ENCODE peak calls at places on chromosomes 16 and 17, in nine cellular contexts. Q is NCI-H2081; V is activated effector memory CD4-positive, alpha-beta T cell treated with Interleukin-2 at 50 U/mL for 16 hours; Y is NCI-H345; J is skeletal muscle cell; H is hepatic stellate cell; G is stimulated activated CD8-positive, alpha-beta memory T cell treated with anti-CD3 and anti-CD28 coated beads, Interleukin-2, amount 100 ng/mL, for 1 hour; U is GM12865; I is ovary. D is an unnamed sample.

GRCh38 chr16:66717112-66717675 is 20.7 kb upstream of the CMTM4 start:
- DNase-seq in V (no peak), G (no peak), H (no peak), Y (peak), Q (no peak), J (peak), U (peak), I (peak), D (peak)

GRCh38 chr16:67104061-67104460 is 5.7 kb upstream of the PHAF1 start:
- DNase-seq in H (peak), G (no peak), J (no peak), I (no peak), V (no peak), Y (no peak), Q (no peak), U (peak), D (no peak)

GRCh38 chr17:51091635-51092034 is 29.0 kb downstream of the SPAG9 start:
- DNase-seq in Y (no peak), Q (no peak), H (no peak), G (no peak), V (no peak), U (no peak), I (no peak), J (no peak), D (no peak)

GRCh38 chr17:81569986-81570514 is 17.9 kb upstream of the FAAP100 start:
- DNase-seq in J (no peak), G (no peak), V (no peak), H (no peak), U (no peak), I (no peak), Y (no peak), Q (no peak), D (no peak)

GRCh38 chr17:47197821-47198220 is 8.7 kb upstream of the CDC27 start:
- DNase-seq in I (no peak), J (no peak), U (no peak), H (no peak), Y (no peak), Q (no peak), G (no peak), V (no peak), D (no peak)

GRCh38 chr16:59612094-59612493 is 878.0 kb upstream of the GOT2 start:
- DNase-seq in J (no peak), G (no peak), I (no peak), Q (no peak), U (no peak), Y (no peak), V (no peak), H (no peak), D (no peak)

GRCh38 chr17:82226170-82226808 is 2.6 kb upstream of the SLC16A3 start:
- DNase-seq in Y (no peak), I (no peak), G (no peak), Q (no peak), U (no peak), H (no peak), V (no peak), J (no peak), D (no peak)

GRCh38 chr17:75753514-75754377 is 11.2 kb downstream of the GALK1 start:
- DNase-seq in J (no peak), U (peak), Y (no peak), I (peak), G (peak), Q (peak), H (peak), V (peak), D (no peak)

GRCh38 chr16:12462690-12463646 is 340.7 kb downstream of the CPPED1 start:
- DNase-seq in J (peak), Q (no peak), G (no peak), Y (no peak), U (no peak), I (no peak), H (peak), V (no peak), D (no peak)

GRCh38 chr17:71084219-71084618 is 914.9 kb downstream of the KCNJ2 start:
- DNase-seq in I (no peak), Q (peak), J (no peak), H (peak), Y (peak), U (peak), V (no peak), G (no peak), D (peak)

GRCh38 chr16:84090212-84090611 is 26.5 kb downstream of the MBTPS1 start:
- DNase-seq in I (no peak), J (no peak), Q (no peak), H (no peak), U (no peak), G (no peak), V (no peak), Y (no peak), D (no peak)

GRCh38 chr17:33647976-33648375 is 354.9 kb upstream of the ASIC2 start:
- DNase-seq in G (no peak), J (no peak), Y (no peak), I (no peak), V (no peak), H (peak), U (peak), Q (no peak), D (peak)

GRCh38 chr16:87297918-87298631 is 19.1 kb downstream of the C16orf95 start:
- DNase-seq in Y (no peak), I (no peak), G (no peak), J (no peak), H (peak), Q (no peak), U (peak), V (no peak), D (peak)

GRCh38 chr17:4837471-4838305 is 4.5 kb downstream of the MINK1 start:
- DNase-seq in J (no peak), H (no peak), V (no peak), I (peak), G (no peak), Q (no peak), U (no peak), Y (no peak), D (no peak)

GRCh38 chr17:63138713-63139112 is 172.7 kb downstream of the TANC2 start:
- DNase-seq in J (no peak), I (no peak), Q (no peak), V (no peak), H (no peak), Y (no peak), G (no peak), U (no peak), D (no peak)

GRCh38 chr16:14394834-14395233 is 235.2 kb downstream of the PARN start:
- DNase-seq in V (no peak), J (no peak), U (no peak), G (no peak), H (no peak), Y (no peak), Q (no peak), I (no peak), D (no peak)

GRCh38 chr17:47935961-47936360 is 5.4 kb upstream of the PNPO start:
- DNase-seq in V (no peak), J (peak), U (no peak), I (no peak), G (no peak), H (peak), Y (no peak), Q (no peak), D (peak)

GRCh38 chr17:83186751-83187421 is 107.5 kb downstream of the METRNL start:
- DNase-seq in U (no peak), Q (no peak), V (no peak), Y (no peak), J (no peak), I (no peak), H (no peak), G (no peak), D (no peak)

GRCh38 chr16:88570691-88571092 is 489 bp downstream of the ZC3H18 start:
- DNase-seq in J (no peak), U (peak), H (no peak), G (no peak), Y (no peak), V (no peak), I (no peak), Q (no peak), D (peak)

GRCh38 chr16:19741354-19741753 is 23.3 kb downstream of the IQCK start:
- DNase-seq in Q (no peak), G (no peak), U (no peak), H (no peak), Y (no peak), V (no peak), J (no peak), I (no peak), D (no peak)

GRCh38 chr17:1122681-1123396 is 56.9 kb downstream of the ABR start:
- DNase-seq in H (peak), Y (peak), V (peak), Q (no peak), J (no peak), G (peak), U (peak), I (peak), D (peak)

GRCh38 chr17:83071966-83072562 is 7.3 kb upstream of the METRNL start:
- DNase-seq in Y (no peak), H (no peak), G (no peak), V (no peak), I (no peak), J (no peak), U (no peak), Q (no peak), D (no peak)

GRCh38 chr16:75287708-75288107 is 36.3 kb upstream of the BCAR1 start:
- DNase-seq in Y (no peak), I (no peak), H (no peak), G (no peak), J (no peak), Q (no peak), V (no peak), U (no peak), D (peak)

GRCh38 chr16:15054357-15055140 is 1.3 kb downstream of the NTAN1 start:
- DNase-seq in V (no peak), U (no peak), G (no peak), Q (no peak), Y (no peak), J (no peak), I (no peak), H (no peak), D (no peak)

GRCh38 chr17:50818266-50818665 is 17.1 kb upstream of the WFIKKN2 start:
- DNase-seq in G (no peak), I (no peak), Y (no peak), U (no peak), J (no peak), Q (no peak), V (no peak), H (no peak), D (no peak)

GRCh38 chr16:7268182-7268581 is 64.5 kb upstream of the RBFOX1 start:
- DNase-seq in J (no peak), U (peak), Q (peak), H (peak), G (no peak), V (no peak), Y (peak), I (no peak), D (peak)

GRCh38 chr17:62172492-62173291 is 107.6 kb upstream of the MED13 start:
- DNase-seq in V (no peak), Y (no peak), Q (no peak), I (no peak), J (no peak), H (no peak), G (no peak), U (no peak), D (no peak)

GRCh38 chr17:28335201-28335958 is at the start of the genes IFT20 and TNFAIP1:
- DNase-seq in V (peak), J (peak), G (peak), I (peak), Y (peak), U (peak), Q (peak), H (peak), D (peak)